ENCODE peak calls at places on chromosomes 6 and 20, in six cellular contexts. T, W, U, F, A and H are unnamed samples.

GRCh38 chr6:124928831-124929230 is 33.4 kb upstream of the RNF217 start:
- DNase-seq in T (peak), W (no peak), U (no peak), F (no peak), A (no peak), H (peak)

GRCh38 chr20:60993647-60994046 is 258.4 kb upstream of the CDH4 start:
- DNase-seq in T (peak), W (no peak), U (peak), F (no peak), A (no peak), H (no peak)

GRCh38 chr6:2448826-2449571 is 203.6 kb upstream of the GMDS start:
- DNase-seq in T (peak), W (peak), U (peak), F (no peak), A (no peak), H (peak)

GRCh38 chr6:21826031-21826430 is 232.5 kb downstream of the SOX4 start:
- DNase-seq in T (peak), W (no peak), U (no peak), F (no peak), A (no peak), H (peak)

GRCh38 chr6:122696079-122696478 is 83.4 kb upstream of the FABP7 start:
- DNase-seq in T (peak), W (peak), U (no peak), F (no peak), A (no peak), H (peak)

GRCh38 chr6:110053395-110054240 is 75.5 kb downstream of the GPR6 start:
- DNase-seq in T (no peak), W (peak), U (peak), F (peak), A (no peak), H (peak)

GRCh38 chr6:73566954-73567591 is 46.2 kb upstream of the EEF1A1 start:
- DNase-seq in T (no peak), W (no peak), U (no peak), F (no peak), A (peak), H (peak)

GRCh38 chr6:34985236-34985635 is 96.2 kb downstream of the ANKS1A start:
- DNase-seq in T (no peak), W (no peak), U (no peak), F (no peak), A (no peak), H (no peak)

GRCh38 chr6:1701668-1702353 is 92.1 kb downstream of the FOXC1 start:
- DNase-seq in T (peak), W (no peak), U (no peak), F (no peak), A (peak), H (no peak)

GRCh38 chr20:38089500-38089899 is 56.0 kb downstream of the RPRD1B start:
- DNase-seq in T (no peak), W (no peak), U (no peak), F (no peak), A (no peak), H (no peak)

GRCh38 chr6:17630511-17631073 is 30.5 kb downstream of the FAM8A1 start:
- DNase-seq in T (no peak), W (no peak), U (no peak), F (no peak), A (no peak), H (no peak)

GRCh38 chr6:144797881-144798589 is 512.9 kb downstream of the UTRN start:
- DNase-seq in T (peak), W (peak), U (no peak), F (no peak), A (no peak), H (peak)

GRCh38 chr6:39543117-39543516 is 182.1 kb downstream of the KIF6 start:
- DNase-seq in T (no peak), W (no peak), U (no peak), F (no peak), A (peak), H (no peak)

GRCh38 chr6:87297115-87297514 is 25.3 kb upstream of the SMIM8 start:
- DNase-seq in T (peak), W (no peak), U (no peak), F (no peak), A (no peak), H (no peak)

GRCh38 chr6:40788661-40789111 is 201.5 kb upstream of the LRFN2 start:
- DNase-seq in T (no peak), W (no peak), U (no peak), F (no peak), A (peak), H (no peak)

GRCh38 chr6:134714679-134715078 is 235.2 kb downstream of the ALDH8A1 start:
- DNase-seq in T (peak), W (no peak), U (no peak), F (no peak), A (no peak), H (peak)

GRCh38 chr6:142184332-142184731 is 37.3 kb downstream of the VTA1 start:
- DNase-seq in T (no peak), W (no peak), U (no peak), F (no peak), A (no peak), H (no peak)

GRCh38 chr6:83431545-83432165 is 804 bp upstream of the ME1 start:
- DNase-seq in T (no peak), W (no peak), U (no peak), F (no peak), A (no peak), H (peak)

GRCh38 chr6:33904050-33904827 is 100.4 kb upstream of the MLN start:
- DNase-seq in T (no peak), W (no peak), U (no peak), F (no peak), A (peak), H (no peak)

GRCh38 chr6:18400831-18401446 is 13.8 kb downstream of the RNF144B start:
- DNase-seq in T (peak), W (no peak), U (no peak), F (no peak), A (no peak), H (no peak)

GRCh38 chr20:5504061-5504739 is 187.4 kb upstream of the PROKR2 start:
- DNase-seq in T (no peak), W (no peak), U (peak), F (no peak), A (peak), H (no peak)

GRCh38 chr6:40999498-41000070 is 39.4 kb downstream of the UNC5CL start:
- DNase-seq in T (peak), W (no peak), U (peak), F (no peak), A (peak), H (no peak)

GRCh38 chr6:24667378-24667803 is 514 bp downstream of the ACOT13 start:
- DNase-seq in T (peak), W (no peak), U (no peak), F (no peak), A (no peak), H (no peak)

GRCh38 chr6:130426078-130426726 is 60.4 kb downstream of the TMEM200A start:
- DNase-seq in T (no peak), W (no peak), U (no peak), F (no peak), A (no peak), H (peak)

GRCh38 chr6:48151142-48151541 is 40.1 kb upstream of the PTCHD4 start:
- DNase-seq in T (peak), W (no peak), U (no peak), F (no peak), A (no peak), H (peak)

GRCh38 chr6:93398723-93399122 is 20.6 kb downstream of the EPHA7 start:
- DNase-seq in T (no peak), W (no peak), U (no peak), F (no peak), A (no peak), H (no peak)

GRCh38 chr6:32095338-32096086 is 13.6 kb downstream of the TNXB start:
- DNase-seq in T (no peak), W (no peak), U (no peak), F (no peak), A (no peak), H (no peak)

GRCh38 chr6:8556370-8557018 is 121.1 kb upstream of the SLC35B3 start:
- DNase-seq in T (peak), W (no peak), U (no peak), F (no peak), A (no peak), H (peak)

GRCh38 chr20:62696999-62697398 is 11.6 kb upstream of the NTSR1 start:
- DNase-seq in T (no peak), W (no peak), U (no peak), F (no peak), A (no peak), H (no peak)

GRCh38 chr6:8707956-8708772 is 272.8 kb upstream of the SLC35B3 start:
- DNase-seq in T (peak), W (no peak), U (no peak), F (peak), A (no peak), H (peak)

GRCh38 chr20:36179170-36179945 is 24.8 kb downstream of the EPB41L1 start:
- DNase-seq in T (no peak), W (no peak), U (no peak), F (no peak), A (no peak), H (no peak)

GRCh38 chr6:151350442-151351145 is 40.8 kb downstream of the ZBTB2 start:
- DNase-seq in T (no peak), W (no peak), U (no peak), F (no peak), A (no peak), H (no peak)

GRCh38 chr6:31781244-31782125 is 4.4 kb upstream of the VWA7 start:
- DNase-seq in T (no peak), W (no peak), U (no peak), F (no peak), A (no peak), H (no peak)

GRCh38 chr6:30640481-30640880 is 6.5 kb upstream of the C6orf136 start:
- DNase-seq in T (no peak), W (no peak), U (no peak), F (no peak), A (no peak), H (no peak)

GRCh38 chr6:111552999-111553398 is 52.7 kb downstream of the TRAF3IP2 start:
- DNase-seq in T (no peak), W (no peak), U (no peak), F (peak), A (no peak), H (no peak)

GRCh38 chr20:60921021-60921622 is 330.9 kb upstream of the CDH4 start:
- DNase-seq in T (no peak), W (no peak), U (no peak), F (no peak), A (peak), H (peak)

GRCh38 chr6:113856011-113856551 is 1.1 kb upstream of the MARCKS start:
- DNase-seq in T (no peak), W (no peak), U (peak), F (no peak), A (peak), H (peak)